ENCODE peak calls at places on chromosomes 3 and 15, in nine cellular contexts. U, I, W, O, T, Z, B, K and X are unnamed samples.

GRCh38 chr15:63402498-63403253 is 21.0 kb upstream of the CA12 start:
- DNase-seq in U (no peak), I (no peak), W (peak), O (no peak), T (no peak), Z (no peak), B (peak), K (peak), X (no peak)

GRCh38 chr3:69906351-69906966 is 93.1 kb upstream of the SAMMSON start:
- DNase-seq in U (no peak), I (no peak), W (no peak), O (no peak), T (no peak), Z (peak), B (no peak), K (no peak), X (no peak)

GRCh38 chr15:50355612-50355905 is 561 bp upstream of the GABPB1 start:
- DNase-seq in U (no peak), I (no peak), W (no peak), O (no peak), T (no peak), Z (no peak), B (no peak), K (no peak), X (no peak)

GRCh38 chr3:25259871-25260270 is 168.2 kb upstream of the RARB start:
- DNase-seq in U (no peak), I (no peak), W (no peak), O (no peak), T (no peak), Z (no peak), B (no peak), K (peak), X (no peak)

GRCh38 chr3:2921903-2922302 is 188.3 kb downstream of the IL5RA start:
- DNase-seq in U (no peak), I (no peak), W (no peak), O (no peak), T (no peak), Z (peak), B (peak), K (peak), X (peak)

GRCh38 chr3:7787871-7788828 is 713.5 kb upstream of the LMCD1 start:
- DNase-seq in U (no peak), I (no peak), W (no peak), O (no peak), T (no peak), Z (no peak), B (no peak), K (peak), X (no peak)

GRCh38 chr3:86913160-86913559 is 77.8 kb downstream of the VGLL3 start:
- DNase-seq in U (no peak), I (no peak), W (no peak), O (no peak), T (no peak), Z (no peak), B (no peak), K (no peak), X (no peak)

GRCh38 chr3:177084616-177085015 is 112.7 kb downstream of the TBL1XR1 start:
- DNase-seq in U (no peak), I (no peak), W (no peak), O (no peak), T (no peak), Z (no peak), B (no peak), K (no peak), X (no peak)

GRCh38 chr15:66908503-66909095 is 156.8 kb upstream of the SMAD3 start:
- DNase-seq in U (no peak), I (no peak), W (no peak), O (no peak), T (no peak), Z (no peak), B (no peak), K (no peak), X (no peak)

GRCh38 chr3:25783661-25784512 is 644 bp upstream of the NGLY1 start:
- DNase-seq in U (no peak), I (no peak), W (peak), O (no peak), T (no peak), Z (peak), B (peak), K (peak), X (no peak)

GRCh38 chr3:48897401-48898376 is 993 bp downstream of the SLC25A20 start:
- DNase-seq in U (no peak), I (no peak), W (peak), O (no peak), T (peak), Z (no peak), B (no peak), K (peak), X (no peak)

GRCh38 chr15:74808073-74808839 is 4.4 kb upstream of the LMAN1L start:
- DNase-seq in U (no peak), I (no peak), W (peak), O (no peak), T (no peak), Z (no peak), B (no peak), K (no peak), X (no peak)

GRCh38 chr3:71955549-71956373 is 170.8 kb upstream of the PROK2 start:
- DNase-seq in U (peak), I (peak), W (peak), O (no peak), T (peak), Z (peak), B (no peak), K (peak), X (peak)

GRCh38 chr15:48798319-48798718 is 12.6 kb downstream of the CEP152 start:
- DNase-seq in U (no peak), I (no peak), W (no peak), O (no peak), T (no peak), Z (no peak), B (no peak), K (no peak), X (no peak)

GRCh38 chr15:78051622-78052405 is 25.7 kb downstream of the TBC1D2B start:
- DNase-seq in U (no peak), I (no peak), W (peak), O (no peak), T (no peak), Z (no peak), B (no peak), K (peak), X (no peak)

GRCh38 chr15:39868396-39868795 is 51.7 kb downstream of the GPR176 start:
- DNase-seq in U (no peak), I (no peak), W (no peak), O (no peak), T (no peak), Z (no peak), B (no peak), K (no peak), X (no peak)